ENCODE peak calls at places on chromosomes 13 and 19, in four cellular contexts. G is cardiac septum, D is prostate gland, C is ureter. E is an unnamed sample.

GRCh38 chr13:58587183-58587582 is 955.6 kb downstream of the PCDH17 start:
- DNase-seq in D (no peak), C (no peak), G (no peak), E (no peak)

GRCh38 chr19:48551437-48552302 is at the start of gene SULT2B1:
- DNase-seq in D (peak), C (peak), G (no peak), E (no peak)

GRCh38 chr19:41705393-41706174 is 2.8 kb upstream of the CEACAM5 start:
- DNase-seq in C (no peak), D (no peak), G (no peak), E (no peak)

GRCh38 chr19:2420490-2420889 is 6.9 kb downstream of the TIMM13 start:
- DNase-seq in C (no peak), D (no peak), G (no peak), E (no peak)

GRCh38 chr13:101416181-101417042 is at the start of gene NALCN:
- DNase-seq in C (no peak), D (no peak), G (no peak), E (no peak)

GRCh38 chr19:16142032-16142580 is 1.4 kb upstream of the HSH2D start:
- DNase-seq in G (no peak), C (no peak), D (no peak), E (no peak)

GRCh38 chr19:52584686-52585085 is 14.6 kb downstream of the ZNF701 start:
- DNase-seq in G (no peak), D (no peak), C (no peak), E (no peak)

GRCh38 chr19:32469796-32470195 is 64.2 kb downstream of the DPY19L3 start:
- DNase-seq in D (no peak), C (no peak), G (no peak), E (no peak)

GRCh38 chr13:20519887-20520286 is 5.8 kb downstream of the CRYL1 start:
- DNase-seq in D (no peak), G (no peak), C (no peak), E (no peak)

GRCh38 chr19:49799798-49800376 is 13.2 kb downstream of the FUZ start:
- DNase-seq in C (no peak), G (no peak), D (no peak), E (no peak)

GRCh38 chr13:91946498-91947070 is 548.2 kb downstream of the GPC5 start:
- DNase-seq in C (no peak), G (no peak), D (no peak), E (no peak)

GRCh38 chr13:50140742-50141659 is 125.8 kb downstream of the KCNRG start:
- DNase-seq in D (no peak), G (no peak), C (no peak), E (no peak)

GRCh38 chr19:51901860-51902259 is 3.0 kb downstream of the ZNF649 start:
- DNase-seq in G (no peak), D (no peak), C (no peak), E (no peak)